ENCODE peak calls at places on chromosomes 13 and 19, in four cellular contexts. V is EL; U is stimulated activated CD4-positive, alpha-beta T cell treated with anti-CD3 and anti-CD28 coated beads, Interleukin-4, amount 100 ng/mL, for 48 hours; R is stimulated activated CD8-positive, alpha-beta memory T cell treated with anti-CD3 and anti-CD28 coated beads, Interleukin-12 subunit alpha, Interleukin-12 subunit beta, amount 100 ng/mL, for 1 hour. Z is an unnamed sample.

GRCh38 chr13:31191748-31192147 is 8.0 kb upstream of the B3GLCT start:
- DNase-seq in V (no peak), R (no peak), U (no peak), Z (no peak)

GRCh38 chr13:27006519-27007161 is 165.0 kb downstream of the USP12 start:
- DNase-seq in U (no peak), R (no peak), V (peak), Z (no peak)

GRCh38 chr19:54469496-54469934 is 3.6 kb downstream of the CDC42EP5 start:
- DNase-seq in V (no peak), U (no peak), R (no peak), Z (no peak)

GRCh38 chr19:48868196-48868886 is at the start of gene PLEKHA4:
- DNase-seq in U (no peak), V (peak), R (no peak), Z (no peak)

GRCh38 chr19:56301886-56302620 is 12.6 kb downstream of the ZSCAN5A start:
- DNase-seq in V (no peak), R (no peak), U (no peak), Z (peak)

GRCh38 chr19:42032428-42032827 is 37.6 kb downstream of the GRIK5 start:
- DNase-seq in R (no peak), U (no peak), V (no peak), Z (no peak)

GRCh38 chr19:58474291-58474996 is 1.7 kb upstream of the ZNF446 start:
- DNase-seq in U (no peak), R (no peak), V (peak), Z (no peak)

GRCh38 chr19:38469151-38469550 is 35.7 kb downstream of the RYR1 start:
- DNase-seq in V (no peak), U (no peak), R (no peak), Z (no peak)

GRCh38 chr13:46468570-46468969 is 81.5 kb upstream of the RUBCNL start:
- DNase-seq in R (no peak), U (no peak), V (no peak), Z (no peak)

GRCh38 chr19:3343619-3344502 is 22.5 kb upstream of the NFIC start:
- DNase-seq in R (no peak), U (peak), V (peak), Z (peak)

GRCh38 chr19:52585101-52585500 is 15.0 kb downstream of the ZNF701 start:
- DNase-seq in V (no peak), R (no peak), U (no peak), Z (no peak)

GRCh38 chr19:47848871-47849473 is 10.1 kb upstream of the TPRX2 start:
- DNase-seq in V (peak), U (peak), R (no peak), Z (peak)

GRCh38 chr13:31588331-31588730 is 151.0 kb upstream of the RXFP2 start:
- DNase-seq in V (no peak), U (no peak), R (no peak), Z (no peak)

GRCh38 chr19:1245884-1246816 is 2.2 kb upstream of the MIDN start:
- DNase-seq in R (no peak), V (no peak), U (no peak), Z (no peak)

GRCh38 chr13:37747071-37747612 is 122.4 kb downstream of the TRPC4 start:
- DNase-seq in V (peak), U (no peak), R (no peak), Z (no peak)

GRCh38 chr19:34904846-34905527 is 21.7 kb upstream of the ZNF30 start:
- DNase-seq in U (no peak), R (no peak), V (no peak), Z (no peak)

GRCh38 chr19:10760268-10760944 is 42.5 kb downstream of the DNM2 start:
- DNase-seq in R (no peak), U (peak), V (peak), Z (no peak)

GRCh38 chr13:98450495-98451167 is 126.3 kb downstream of the STK24 start:
- DNase-seq in U (no peak), V (no peak), R (no peak), Z (no peak)

GRCh38 chr13:30830638-30830965 is 75.5 kb upstream of the MEDAG start:
- DNase-seq in R (no peak), U (no peak), V (peak), Z (no peak)

GRCh38 chr19:1189419-1189818 is 15.4 kb upstream of the SBNO2 start:
- DNase-seq in V (no peak), R (no peak), U (peak), Z (no peak)

GRCh38 chr19:40705362-40705651 is 11.4 kb downstream of the COQ8B start:
- DNase-seq in U (no peak), V (no peak), R (no peak), Z (no peak)

GRCh38 chr13:97124237-97124636 is 97.9 kb upstream of the MBNL2 start:
- DNase-seq in U (no peak), R (no peak), V (no peak), Z (no peak)

Z was measured in CMK.